ENCODE peak calls at places on chromosomes 3 and 15, in ten cellular contexts. C, M, X, H, W, V, A, O, P and Y are unnamed samples. For H3K27me3, the result is how much of the 10 kb centered on the place peaks cover.

GRCh38 chr15:43268111-43269105 is 1.7 kb upstream of the TGM5 start:
- DNase-seq in C (no peak), A (peak), P (no peak), V (no peak), H (no peak), X (no peak), O (peak), M (peak), W (no peak), Y (no peak)

GRCh38 chr15:41286665-41287333 is 45.6 kb downstream of the OIP5 start:
- DNase-seq in W (no peak), H (no peak), O (no peak), P (no peak), V (no peak), M (no peak), C (no peak), A (no peak), X (no peak), Y (no peak)

GRCh38 chr3:12325594-12326295 is 36.9 kb downstream of the PPARG start:
- DNase-seq in P (no peak), C (no peak), M (no peak), X (no peak), H (no peak), O (no peak), A (no peak), V (no peak), W (no peak), Y (no peak)

GRCh38 chr3:21644268-21644667 is 106.7 kb downstream of the ZNF385D start:
- DNase-seq in C (no peak), P (no peak), M (no peak), H (no peak), W (no peak), X (no peak), V (no peak), O (no peak), A (no peak), Y (no peak)

GRCh38 chr3:9497821-9498565 is 55.6 kb downstream of the LHFPL4 start:
- DNase-seq in A (no peak), O (no peak), W (no peak), M (no peak), C (no peak), P (no peak), V (no peak), H (no peak), X (no peak), Y (no peak)

GRCh38 chr15:71931261-71931660 is 120.9 kb downstream of the NR2E3 start:
- DNase-seq in W (no peak), P (no peak), H (no peak), M (no peak), C (no peak), O (no peak), X (no peak), V (no peak), A (no peak), Y (no peak)

GRCh38 chr3:125163739-125164601 is 48.6 kb downstream of the SLC12A8 start:
- DNase-seq in V (no peak), C (peak), M (peak), X (no peak), A (peak), W (no peak), P (no peak), H (peak), O (no peak), Y (peak)

GRCh38 chr3:184710870-184711365 is 946 bp downstream of the MAGEF1 start:
- DNase-seq in X (no peak), M (peak), H (no peak), O (no peak), C (peak), A (no peak), W (no peak), P (no peak), V (no peak), Y (peak)

GRCh38 chr3:152620395-152620794 is 214.5 kb upstream of the P2RY1 start:
- DNase-seq in X (no peak), C (no peak), H (no peak), M (no peak), P (no peak), W (no peak), O (no peak), A (no peak), V (no peak), Y (no peak)

GRCh38 chr15:43330780-43331086 is 360 bp upstream of the LCMT2 start:
- DNase-seq in A (no peak), X (no peak), M (no peak), O (no peak), V (no peak), C (no peak), W (no peak), P (no peak), H (no peak), Y (no peak)

GRCh38 chr3:49529567-49529966 is 24.7 kb upstream of the BSN start:
- DNase-seq in W (no peak), C (no peak), V (no peak), H (no peak), O (no peak), M (no peak), A (no peak), X (no peak), P (no peak), Y (no peak)

GRCh38 chr3:45978348-45978747 is 17.3 kb downstream of the FYCO1 start:
- DNase-seq in H (peak), O (no peak), W (no peak), X (no peak), A (no peak), P (no peak), C (peak), V (no peak), M (no peak), Y (no peak)

GRCh38 chr3:48294611-48295263 is 38.7 kb downstream of the SPINK8 start:
- DNase-seq in A (no peak), C (no peak), P (no peak), H (no peak), W (no peak), O (no peak), X (no peak), V (no peak), M (peak), Y (peak)

GRCh38 chr3:51706788-51707731 is at the start of gene GRM2:
- DNase-seq in A (peak), O (peak), V (no peak), X (peak), H (peak), W (no peak), M (peak), P (peak), C (peak), Y (peak)

GRCh38 chr15:101307897-101308603 is 13.0 kb upstream of the SNRPA1 start:
- DNase-seq in H (peak), V (no peak), O (peak), A (no peak), W (no peak), C (peak), M (no peak), P (no peak), X (peak), Y (no peak)

GRCh38 chr3:69647710-69648109 is 91.6 kb upstream of the MITF start:
- DNase-seq in M (no peak), H (no peak), O (no peak), C (no peak), A (no peak), V (no peak), X (no peak), P (no peak), W (no peak), Y (no peak)

GRCh38 chr3:139772539-139773500 is 95.0 kb upstream of the NMNAT3 start:
- DNase-seq in C (no peak), M (no peak), H (no peak), A (no peak), W (peak), O (no peak), V (no peak), X (no peak), P (no peak), Y (no peak)

GRCh38 chr3:150286390-150287147 is 121.5 kb upstream of the TSC22D2 start:
- DNase-seq in M (peak), O (peak), C (no peak), A (peak), X (no peak), W (no peak), P (no peak), V (no peak), H (no peak), Y (no peak)

GRCh38 chr15:67024322-67024997 is 40.9 kb upstream of the SMAD3 start:
- DNase-seq in H (peak), O (peak), M (peak), X (no peak), P (peak), V (peak), A (peak), W (no peak), C (peak), Y (peak)

GRCh38 chr3:101643861-101644613 is 32.9 kb downstream of the ZBTB11 start:
- DNase-seq in C (no peak), O (no peak), V (no peak), H (no peak), X (no peak), A (no peak), W (peak), M (no peak), P (no peak), Y (no peak)

GRCh38 chr15:47577476-47577875 is 139.8 kb upstream of the SEMA6D start:
- DNase-seq in P (no peak), A (no peak), X (no peak), H (no peak), V (no peak), C (no peak), W (no peak), M (no peak), O (peak), Y (no peak)

DNA sequence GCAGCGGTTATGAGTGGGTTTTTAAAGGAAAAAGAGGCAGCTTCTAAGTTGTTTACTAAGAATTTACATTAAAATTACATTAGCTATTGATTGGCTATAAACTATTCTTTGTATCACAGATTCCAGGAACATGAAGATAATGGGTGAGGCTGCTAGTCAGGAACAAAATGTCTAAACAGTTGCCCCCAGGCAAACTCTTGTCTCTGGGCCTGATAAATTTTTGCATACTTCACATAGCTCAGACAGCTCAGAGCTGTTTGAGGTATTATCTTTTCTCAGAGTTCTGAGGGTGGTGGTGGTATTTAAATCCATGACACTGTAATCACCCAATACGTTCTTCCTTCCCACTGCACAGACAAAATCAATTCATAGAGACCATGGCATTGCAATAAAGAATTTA is 2.1 kb upstream of the HACD2 start:
- DNase-seq in O (no peak), P (no peak), A (no peak), W (peak), V (no peak), M (no peak), X (no peak), C (no peak), H (no peak), Y (no peak)
- TF ChIP-seq EP300 in O (no peak), P (no peak), A (no peak), W (no peak), V (no peak), M (no peak), X (no peak), C (no peak), H (no peak), Y (no peak)

GRCh38 chr3:32860499-32860898 is 42.7 kb downstream of the TRIM71 start:
- DNase-seq in M (no peak), P (no peak), H (no peak), V (no peak), O (no peak), X (no peak), C (no peak), A (no peak), W (no peak), Y (no peak)
- H3K27me3 ChIP-seq in M (half or more), P (under half), H (under half), V (under half), O (under half), X (under half), C (under half), A (under half), W (under half), Y (under half)

DNA sequence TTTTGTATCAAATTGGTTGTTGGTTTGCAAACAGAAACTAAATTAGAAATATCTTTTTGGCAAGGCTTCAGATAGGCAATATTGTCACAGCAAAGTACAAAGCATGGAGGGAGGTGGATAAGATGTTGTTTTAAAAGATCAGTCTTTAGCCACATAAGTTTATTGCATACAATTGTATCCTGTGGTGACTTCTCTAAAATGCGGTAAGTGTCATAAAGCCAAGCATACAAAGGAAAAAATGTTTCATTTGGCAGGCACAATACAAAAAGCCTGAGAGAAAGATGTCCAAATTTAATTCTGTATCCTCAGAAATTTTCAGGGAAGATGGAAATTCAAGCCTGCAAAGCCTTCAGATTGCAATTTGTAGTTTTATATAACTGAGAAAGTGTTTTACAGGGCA is 7.7 kb downstream of the KAT2B start:
- DNase-seq in H (no peak), A (no peak), P (no peak), O (no peak), W (no peak), V (no peak), C (no peak), M (no peak), X (no peak), Y (no peak)
- TF ChIP-seq EP300 in H (no peak), A (no peak), P (no peak), O (no peak), W (no peak), V (no peak), C (no peak), M (no peak), X (no peak), Y (no peak)

DNA sequence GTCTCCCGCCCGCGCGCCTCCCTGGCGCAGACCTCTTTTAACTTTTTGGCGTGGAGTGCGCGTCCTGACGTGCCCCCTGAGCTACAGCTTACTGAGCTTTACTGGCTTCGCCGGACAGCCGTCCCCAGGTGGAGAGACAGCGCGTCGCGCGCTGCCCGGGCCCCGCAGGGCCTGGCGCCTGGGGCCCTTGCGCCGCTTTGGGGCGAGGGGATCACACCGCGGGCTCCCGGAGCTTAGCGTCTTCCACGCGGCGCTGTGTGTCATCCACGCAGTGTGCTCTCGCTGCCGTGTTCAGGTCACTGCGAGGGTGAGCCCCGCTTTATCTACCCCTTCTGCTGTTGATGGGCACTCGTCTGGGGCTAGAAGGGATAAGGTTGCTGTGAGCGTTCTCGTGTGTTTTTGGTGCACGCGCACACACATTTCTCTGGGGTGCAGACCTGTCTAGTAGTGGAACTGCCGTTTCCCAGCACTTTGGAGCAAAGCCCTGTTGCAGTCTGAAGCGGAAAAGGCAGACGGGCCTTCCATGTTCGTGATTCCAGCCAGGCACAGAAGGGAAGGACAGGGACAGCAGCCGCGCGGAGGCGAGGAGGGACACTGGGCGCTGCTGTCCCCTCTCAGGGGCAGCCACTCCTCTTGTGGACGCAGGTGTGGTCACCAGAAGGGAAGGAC is 33.1 kb upstream of the ALDH1L1 start:
- DNase-seq in C (no peak), V (no peak), O (no peak), W (no peak), H (no peak), A (no peak), P (no peak), M (no peak), X (no peak), Y (no peak)
- H3K27me3 ChIP-seq in C (half or more), V (under half), O (under half), W (under half), H (under half), A (under half), P (under half), M (under half), X (half or more), Y (under half)

DNA sequence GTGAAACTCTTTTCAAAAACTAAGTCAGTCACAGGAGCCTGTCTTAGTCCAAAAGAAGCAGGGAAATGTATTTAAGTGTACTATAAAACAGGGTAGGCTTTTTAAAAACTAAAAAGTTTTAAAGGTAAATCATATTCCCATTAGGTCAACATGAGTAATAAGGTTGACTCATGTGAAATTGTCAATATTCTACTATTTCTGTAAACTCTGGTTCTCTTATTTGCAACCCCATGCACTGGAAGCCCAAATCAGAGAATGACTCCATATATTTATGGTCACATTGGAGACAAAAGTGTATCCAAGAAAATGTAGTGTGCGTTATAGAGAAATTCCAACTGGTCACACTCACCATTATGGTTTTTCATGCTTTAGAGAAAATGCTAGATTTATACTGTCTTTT is 600.3 kb upstream of the TGFBR2 start:
- DNase-seq in V (no peak), W (no peak), C (no peak), H (no peak), A (no peak), O (no peak), X (no peak), M (no peak), P (no peak), Y (no peak)
- TF ChIP-seq EP300 in V (no peak), W (no peak), C (no peak), H (no peak), A (no peak), O (no peak), X (no peak), M (no peak), P (no peak), Y (no peak)

GRCh38 chr3:99711361-99711760 is 73.0 kb downstream of the COL8A1 start:
- DNase-seq in C (no peak), W (no peak), H (no peak), V (no peak), M (no peak), O (no peak), A (no peak), P (no peak), X (no peak), Y (no peak)
- H3K27me3 ChIP-seq in C (under half), W (under half), H (under half), V (under half), M (under half), O (under half), A (under half), P (under half), X (under half), Y (under half)

GRCh38 chr15:50113187-50113505 is 5.9 kb downstream of the ATP8B4 start:
- DNase-seq in V (no peak), C (no peak), H (no peak), W (no peak), P (no peak), X (no peak), M (no peak), O (no peak), A (no peak), Y (no peak)

GRCh38 chr15:50119063-50119700 is at the start of gene ATP8B4:
- DNase-seq in O (no peak), P (no peak), M (no peak), C (no peak), X (no peak), W (no peak), A (no peak), V (no peak), H (no peak), Y (no peak)

GRCh38 chr15:50114381-50114780 is 4.7 kb downstream of the ATP8B4 start:
- DNase-seq in M (no peak), W (no peak), H (no peak), X (no peak), V (no peak), O (no peak), A (no peak), C (no peak), P (no peak), Y (no peak)

GRCh38 chr15:50117628-50118027 is 1.4 kb downstream of the ATP8B4 start:
- DNase-seq in X (no peak), V (no peak), M (no peak), A (no peak), O (no peak), P (no peak), C (no peak), H (no peak), W (no peak), Y (no peak)

GRCh38 chr15:50116477-50116876 is 2.6 kb downstream of the ATP8B4 start:
- DNase-seq in W (no peak), M (peak), H (no peak), O (no peak), A (peak), P (no peak), X (no peak), C (no peak), V (no peak), Y (no peak)
- TF ChIP-seq EP300 in W (no peak), M (no peak), H (no peak), O (no peak), A (no peak), P (no peak), X (no peak), C (no peak), V (no peak), Y (no peak)

GRCh38 chr3:10915395-10915794 is 77.2 kb upstream of the SLC6A1 start:
- DNase-seq in C (no peak), A (no peak), V (no peak), X (no peak), O (no peak), W (no peak), M (no peak), H (no peak), P (no peak), Y (no peak)
- H3K27me3 ChIP-seq in C (under half), A (under half), V (under half), X (under half), O (under half), W (under half), M (under half), H (under half), P (under half), Y (under half)

DNA sequence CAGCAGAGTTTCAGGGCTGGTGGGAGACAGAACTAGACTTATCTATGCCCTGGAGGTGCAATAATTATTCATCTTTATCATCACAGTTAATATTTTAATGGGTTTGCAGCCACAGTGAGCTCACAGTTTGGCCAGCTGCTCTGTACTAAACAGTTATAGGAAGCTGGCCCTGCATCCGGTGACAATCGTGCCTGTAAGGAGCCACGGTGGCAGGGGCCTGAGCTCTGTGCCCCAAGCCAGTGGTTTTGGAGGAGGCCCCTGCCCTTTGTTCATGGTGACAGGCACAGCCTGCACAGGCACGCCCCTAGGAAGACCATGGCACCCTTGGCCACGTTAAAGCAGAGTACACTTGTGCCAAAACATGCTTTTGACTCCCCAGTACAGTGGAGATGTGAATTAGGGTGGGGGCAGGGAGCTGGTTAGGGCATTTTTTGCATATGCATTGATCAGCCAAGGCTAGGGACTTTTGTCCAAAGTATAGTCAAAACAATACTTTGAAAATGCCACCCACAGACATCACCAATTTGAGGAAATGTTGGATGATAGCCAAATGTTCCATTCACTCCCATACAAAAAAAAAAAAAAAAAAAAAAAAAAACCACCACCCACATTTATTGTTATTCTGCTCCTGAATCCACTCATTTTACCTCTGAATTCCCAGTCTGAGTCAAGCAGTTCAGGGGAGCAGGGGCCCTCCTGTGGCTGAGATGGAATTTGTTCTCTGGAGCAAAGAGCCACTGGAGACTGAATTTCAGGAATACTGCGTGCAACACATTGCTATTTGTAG is 3.4 kb upstream of the RFTN1 start:
- DNase-seq in P (peak), A (peak), H (no peak), W (no peak), V (no peak), X (no peak), O (peak), C (no peak), M (no peak), Y (peak)
- TF ChIP-seq EP300 in P (no peak), A (no peak), H (no peak), W (no peak), V (no peak), X (no peak), O (peak), C (no peak), M (no peak), Y (no peak)

GRCh38 chr3:127395663-127396320 is 107.9 kb upstream of the PRR20G start:
- DNase-seq in V (no peak), M (no peak), H (no peak), P (no peak), A (no peak), O (no peak), C (no peak), X (peak), W (no peak), Y (no peak)
- H3K27me3 ChIP-seq in V (under half), M (under half), H (under half), P (under half), A (under half), O (under half), C (under half), X (under half), W (under half), Y (under half)